ENCODE peak calls at places on chromosomes 3 and 15, in four cellular contexts. One of them, this sample, is unnamed.

GRCh38 chr3:32420138-32420981 is 28.7 kb downstream of the CMTM7 start:
- DNase-seq in K562: no peak
- DNase-seq in HepG2: peak; percentile 89
- DNase-seq in A549: peak; percentile 65
- DNase-seq in this sample: peak; percentile 88

GRCh38 chr3:66439666-66440344 is 61.0 kb downstream of the LRIG1 start:
- DNase-seq in HepG2: no peak
- DNase-seq in K562: no peak
- DNase-seq in A549: no peak
- DNase-seq in this sample: peak; percentile 20

GRCh38 chr3:194575484-194576210 is 57.6 kb downstream of the TMEM44 start:
- DNase-seq in HepG2: no peak
- DNase-seq in A549: peak; percentile 68
- DNase-seq in K562: peak; percentile 23
- DNase-seq in this sample: peak; percentile 80

GRCh38 chr15:52023169-52023922 is 4.3 kb downstream of the MAPK6 start:
- DNase-seq in K562: no peak
- DNase-seq in A549: peak; percentile 38
- DNase-seq in HepG2: no peak
- DNase-seq in this sample: no peak

GRCh38 chr15:95635666-95636065 is 694.8 kb upstream of the NR2F2 start:
- DNase-seq in HepG2: no peak
- DNase-seq in K562: no peak
- DNase-seq in A549: no peak
- DNase-seq in this sample: no peak

GRCh38 chr3:87836026-87836425 is 222.8 kb downstream of the CGGBP1 start:
- DNase-seq in K562: no peak
- DNase-seq in A549: no peak
- DNase-seq in HepG2: no peak
- DNase-seq in this sample: no peak

GRCh38 chr3:171712168-171712938 is 97.9 kb downstream of the PLD1 start:
- DNase-seq in A549: peak; percentile 46
- DNase-seq in K562: no peak
- DNase-seq in HepG2: no peak
- DNase-seq in this sample: no peak

GRCh38 chr3:168407381-168407780 is 311.7 kb upstream of the GOLIM4 start:
- DNase-seq in K562: no peak
- DNase-seq in A549: no peak
- DNase-seq in HepG2: no peak
- DNase-seq in this sample: no peak

GRCh38 chr3:40920041-40920440 is 279.3 kb upstream of the CTNNB1 start:
- DNase-seq in K562: no peak
- DNase-seq in HepG2: no peak
- DNase-seq in A549: no peak
- DNase-seq in this sample: peak; percentile 1

GRCh38 chr15:88166330-88166993 is 90.1 kb downstream of the NTRK3 start:
- DNase-seq in K562: peak; percentile 15
- DNase-seq in A549: no peak
- DNase-seq in HepG2: peak; percentile 10
- DNase-seq in this sample: peak; percentile 57

GRCh38 chr3:58434990-58435389 is 1.4 kb upstream of the PDHB start:
- DNase-seq in A549: peak; percentile 11
- DNase-seq in HepG2: peak; percentile 6
- DNase-seq in K562: no peak
- DNase-seq in this sample: no peak

GRCh38 chr3:114519415-114519814 is 225.6 kb downstream of the TIGIT start:
- DNase-seq in HepG2: no peak
- DNase-seq in A549: peak; percentile 54
- DNase-seq in K562: no peak
- DNase-seq in this sample: no peak

GRCh38 chr15:34802803-34803395 is 7.5 kb upstream of the ACTC1 start:
- DNase-seq in K562: no peak
- DNase-seq in A549: no peak
- DNase-seq in HepG2: no peak
- DNase-seq in this sample: no peak

GRCh38 chr3:29153811-29154210 is 127.1 kb upstream of the RBMS3 start:
- DNase-seq in A549: no peak
- DNase-seq in HepG2: no peak
- DNase-seq in K562: no peak
- DNase-seq in this sample: peak; percentile 49

GRCh38 chr3:25033407-25034029 is 394.5 kb upstream of the RARB start:
- DNase-seq in A549: peak; percentile 74
- DNase-seq in HepG2: peak; percentile 45
- DNase-seq in K562: no peak
- DNase-seq in this sample: peak; percentile 63

GRCh38 chr3:3578723-3579122 is 220.5 kb upstream of the LRRN1 start:
- DNase-seq in HepG2: no peak
- DNase-seq in K562: no peak
- DNase-seq in A549: no peak
- DNase-seq in this sample: peak; percentile 83

GRCh38 chr3:15148614-15149013 is 49.7 kb upstream of the RBSN start:
- DNase-seq in A549: peak; percentile 52
- DNase-seq in K562: peak; percentile 62
- DNase-seq in HepG2: peak; percentile 69
- DNase-seq in this sample: peak; percentile 42

GRCh38 chr15:79339588-79340314 is 28.8 kb downstream of the TMED3 start:
- DNase-seq in K562: peak; percentile 49
- DNase-seq in A549: peak; percentile 57
- DNase-seq in HepG2: peak; percentile 13
- DNase-seq in this sample: peak; percentile 69

GRCh38 chr3:38138347-38139190 is at the start of gene MYD88:
- DNase-seq in HepG2: peak; percentile 63
- DNase-seq in A549: peak; percentile 63
- DNase-seq in K562: peak; percentile 73
- DNase-seq in this sample: peak; percentile 89

GRCh38 chr3:32395451-32395970 is 3.9 kb downstream of the CMTM7 start:
- DNase-seq in HepG2: no peak
- DNase-seq in K562: no peak
- DNase-seq in A549: no peak
- DNase-seq in this sample: no peak

GRCh38 chr3:74055064-74055463 is 430.3 kb upstream of the PDZRN3 start:
- DNase-seq in HepG2: no peak
- DNase-seq in K562: no peak
- DNase-seq in A549: no peak
- DNase-seq in this sample: no peak

GRCh38 chr3:29277249-29277648 is 3.6 kb upstream of the RBMS3 start:
- DNase-seq in A549: no peak
- DNase-seq in HepG2: no peak
- DNase-seq in K562: no peak
- DNase-seq in this sample: no peak

GRCh38 chr3:104629038-104629437 is 737.7 kb upstream of the ALCAM start:
- DNase-seq in K562: no peak
- DNase-seq in HepG2: no peak
- DNase-seq in A549: no peak
- DNase-seq in this sample: no peak

GRCh38 chr3:158896729-158897128 is 94.9 kb downstream of the MFSD1 start:
- DNase-seq in HepG2: no peak
- DNase-seq in A549: no peak
- DNase-seq in K562: no peak
- DNase-seq in this sample: no peak

GRCh38 chr15:52730594-52730993 is 51.4 kb upstream of the ATOSA start:
- DNase-seq in A549: no peak
- DNase-seq in K562: no peak
- DNase-seq in HepG2: no peak
- DNase-seq in this sample: no peak

GRCh38 chr15:68888419-68888818 is 41.9 kb upstream of the SPESP1 start:
- DNase-seq in K562: no peak
- DNase-seq in HepG2: no peak
- DNase-seq in A549: no peak
- DNase-seq in this sample: peak; percentile 6

GRCh38 chr3:52286777-52287110 is 884 bp upstream of the GLYCTK start:
- DNase-seq in A549: no peak
- DNase-seq in K562: no peak
- DNase-seq in HepG2: peak; percentile 61
- DNase-seq in this sample: no peak

GRCh38 chr3:185439745-185440466 is 58.9 kb downstream of the TMEM41A start:
- DNase-seq in K562: no peak
- DNase-seq in A549: no peak
- DNase-seq in HepG2: no peak
- DNase-seq in this sample: no peak

GRCh38 chr3:42728056-42728455 is 25.5 kb upstream of the HHATL start:
- DNase-seq in A549: no peak
- DNase-seq in K562: no peak
- DNase-seq in HepG2: no peak
- DNase-seq in this sample: no peak

GRCh38 chr3:161640201-161640600 is 143.6 kb downstream of the OTOL1 start:
- DNase-seq in K562: no peak
- DNase-seq in A549: no peak
- DNase-seq in HepG2: no peak
- DNase-seq in this sample: no peak

GRCh38 chr15:100101389-100102089 is 240.2 kb downstream of the ADAMTS17 start:
- DNase-seq in A549: no peak
- DNase-seq in HepG2: no peak
- DNase-seq in K562: no peak
- DNase-seq in this sample: no peak

GRCh38 chr3:114861666-114862065 is 285.4 kb downstream of the ZBTB20 start:
- DNase-seq in A549: no peak
- DNase-seq in HepG2: no peak
- DNase-seq in K562: no peak
- DNase-seq in this sample: no peak

GRCh38 chr15:80619677-80620076 is 75.4 kb upstream of the ABHD17C start:
- DNase-seq in HepG2: peak; percentile 13
- DNase-seq in A549: no peak
- DNase-seq in K562: no peak
- DNase-seq in this sample: peak; percentile 4

GRCh38 chr15:60399931-60400330 is 2.1 kb upstream of the ANXA2 start:
- DNase-seq in HepG2: no peak
- DNase-seq in A549: no peak
- DNase-seq in K562: no peak
- DNase-seq in this sample: no peak

DNA sequence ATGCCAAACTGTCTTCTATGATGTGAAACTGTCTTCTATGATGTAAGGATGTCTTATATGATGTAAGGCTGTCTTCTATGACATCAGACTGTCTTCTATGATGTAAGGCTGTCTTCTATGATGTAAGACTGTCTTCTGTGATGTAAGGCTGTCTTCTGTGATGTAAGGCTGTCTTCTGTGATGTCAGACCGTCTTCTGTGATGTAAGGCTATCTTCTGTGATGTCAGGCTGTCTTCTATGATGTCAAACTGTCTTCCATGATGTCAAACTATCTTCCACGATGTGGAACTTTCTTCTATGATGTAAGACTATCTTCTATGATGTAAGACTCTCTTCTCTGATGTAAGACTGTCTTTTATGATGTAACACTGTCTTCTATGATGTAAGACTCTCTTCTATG is 27.9 kb downstream of the MGLL start:
- DNase-seq in K562: no peak
- DNase-seq in A549: peak; percentile 23
- DNase-seq in HepG2: no peak
- DNase-seq in this sample: no peak
- TF ChIP-seq CTCF in K562: no peak
- TF ChIP-seq CTCF in A549: no peak
- TF ChIP-seq CTCF in HepG2: no peak
- TF ChIP-seq CTCF in this sample: no peak

GRCh38 chr15:31159837-31160236 is 58.3 kb upstream of the TRPM1 start:
- DNase-seq in A549: no peak
- DNase-seq in K562: no peak
- DNase-seq in HepG2: no peak
- DNase-seq in this sample: no peak

GRCh38 chr15:31158858-31159569 is 57.5 kb upstream of the TRPM1 start:
- DNase-seq in HepG2: no peak
- DNase-seq in A549: no peak
- DNase-seq in K562: no peak
- DNase-seq in this sample: no peak

GRCh38 chr15:31160297-31160696 is 58.8 kb upstream of the TRPM1 start:
- DNase-seq in K562: no peak
- DNase-seq in HepG2: no peak
- DNase-seq in A549: no peak
- DNase-seq in this sample: no peak

GRCh38 chr15:31161990-31162389 is 60.5 kb upstream of the TRPM1 start:
- DNase-seq in HepG2: no peak
- DNase-seq in K562: peak; percentile 20
- DNase-seq in A549: no peak
- DNase-seq in this sample: no peak

DNA sequence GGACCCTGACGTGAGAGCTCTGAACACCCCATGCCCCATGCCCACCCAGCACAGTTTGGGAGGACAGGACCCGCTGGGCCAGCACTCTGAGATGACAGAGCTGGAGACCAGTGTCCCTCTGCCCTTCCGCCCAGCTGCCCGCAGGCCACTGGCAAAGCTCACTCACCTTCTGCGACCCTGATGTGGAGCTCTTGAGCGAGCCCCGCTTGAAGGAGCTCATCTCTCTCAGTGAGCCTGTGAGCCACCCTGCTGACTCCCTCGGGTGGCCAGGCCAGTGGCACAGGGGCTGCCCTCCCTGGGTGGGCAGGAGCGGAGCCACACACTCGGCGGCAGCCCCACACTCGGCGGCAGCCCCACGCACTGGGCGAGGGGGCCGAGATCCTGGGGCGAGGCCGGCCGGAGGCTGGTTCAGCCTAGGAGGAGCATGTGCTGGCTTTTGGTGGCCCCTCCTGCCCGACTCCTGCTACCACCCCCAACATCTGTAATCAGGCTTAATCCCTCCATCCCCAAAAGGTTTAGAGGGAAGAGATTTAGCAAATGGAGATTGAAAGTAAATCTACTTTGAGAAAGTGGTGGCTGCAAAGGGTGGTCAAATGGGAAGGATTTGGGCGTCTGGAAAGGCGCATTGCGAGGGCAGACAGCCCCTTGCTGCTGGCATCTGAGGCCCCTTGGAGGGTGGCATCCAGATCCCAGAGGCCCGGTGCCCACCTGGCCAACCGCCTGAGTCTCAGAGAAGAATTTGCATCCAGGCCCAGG is 59.4 kb upstream of the TRPM1 start:
- DNase-seq in HepG2: no peak
- DNase-seq in K562: no peak
- DNase-seq in A549: no peak
- DNase-seq in this sample: no peak
- TF ChIP-seq MYC in HepG2: no peak
- TF ChIP-seq MYC in K562: no peak
- TF ChIP-seq MYC in A549: no peak
- TF ChIP-seq MYC in this sample: no peak

GRCh38 chr15:47741082-47741481 is 23.8 kb downstream of the SEMA6D start:
- DNase-seq in A549: no peak
- DNase-seq in HepG2: no peak
- DNase-seq in K562: no peak
- DNase-seq in this sample: no peak
- TF ChIP-seq CTCF in A549: no peak
- TF ChIP-seq CTCF in HepG2: no peak
- TF ChIP-seq CTCF in K562: no peak
- TF ChIP-seq CTCF in this sample: no peak

GRCh38 chr3:97235179-97235578 is 420.8 kb downstream of the EPHA6 start:
- DNase-seq in K562: no peak
- DNase-seq in A549: no peak
- DNase-seq in HepG2: no peak
- DNase-seq in this sample: no peak

GRCh38 chr3:97228966-97229365 is 414.6 kb downstream of the EPHA6 start:
- DNase-seq in HepG2: no peak
- DNase-seq in A549: no peak
- DNase-seq in K562: no peak
- DNase-seq in this sample: no peak

GRCh38 chr3:97230486-97230885 is 416.1 kb downstream of the EPHA6 start:
- DNase-seq in K562: no peak
- DNase-seq in HepG2: no peak
- DNase-seq in A549: no peak
- DNase-seq in this sample: no peak

GRCh38 chr3:97235611-97236315 is 421.4 kb downstream of the EPHA6 start:
- DNase-seq in A549: no peak
- DNase-seq in K562: no peak
- DNase-seq in HepG2: no peak
- DNase-seq in this sample: no peak

GRCh38 chr3:97232635-97233034 is 418.2 kb downstream of the EPHA6 start:
- DNase-seq in HepG2: no peak
- DNase-seq in K562: no peak
- DNase-seq in A549: no peak
- DNase-seq in this sample: no peak
- TF ChIP-seq MYC in HepG2: no peak
- TF ChIP-seq MYC in K562: no peak
- TF ChIP-seq MYC in A549: no peak
- TF ChIP-seq MYC in this sample: no peak

This sample was measured in NB4.